ENCODE peak calls at places on chromosomes 6 and 20, in seven cellular contexts. N is neuronal stem cell, G is trophoblast cell, P is H9, M is IMR-90, V is H1, I is mesenchymal stem cell. H is an unnamed sample. For H3K79me1 and H3K4me1, the result is how much of the 10 kb centered on the place peaks cover.

GRCh38 chr20:37414636-37415035 is 68.7 kb downstream of the SRC start:
- DNase-seq in N (no peak), G (no peak), P (no peak), M (no peak), V (no peak), I (no peak), H (no peak)

GRCh38 chr6:37175332-37176267 is 5.6 kb downstream of the PIM1 start:
- DNase-seq in N (no peak), G (no peak), P (no peak), M (no peak), V (no peak), I (no peak), H (no peak)

GRCh38 chr6:82248233-82248735 is 740 bp upstream of the IBTK start:
- DNase-seq in N (no peak), G (peak), P (no peak), M (peak), V (no peak), I (peak), H (peak)

GRCh38 chr6:69868252-69868804 is 2.0 kb downstream of the COL19A1 start:
- DNase-seq in N (no peak), G (no peak), P (no peak), M (no peak), V (no peak), I (no peak), H (peak)

GRCh38 chr6:6605873-6606272 is 17.4 kb downstream of the LY86 start:
- DNase-seq in N (no peak), G (no peak), P (no peak), M (no peak), V (no peak), I (no peak), H (no peak)

GRCh38 chr6:11008821-11009220 is 35.3 kb downstream of the ELOVL2 start:
- DNase-seq in N (no peak), G (no peak), P (no peak), M (peak), V (no peak), I (peak), H (no peak)

GRCh38 chr20:11849976-11850670 is 67.6 kb upstream of the BTBD3 start:
- DNase-seq in N (no peak), G (no peak), P (no peak), M (peak), V (no peak), I (peak), H (no peak)

GRCh38 chr20:18284805-18285533 is 3.4 kb upstream of the ZNF133 start:
- DNase-seq in N (no peak), G (no peak), P (no peak), M (peak), V (no peak), I (peak), H (no peak)

GRCh38 chr6:10862361-10862760 is 19.5 kb downstream of the GCM2 start:
- DNase-seq in N (no peak), G (no peak), P (no peak), M (no peak), V (no peak), I (no peak), H (no peak)

GRCh38 chr6:13089296-13089994 is 238.9 kb downstream of the TBC1D7 start:
- DNase-seq in N (no peak), G (no peak), P (no peak), M (no peak), V (no peak), I (no peak), H (no peak)

GRCh38 chr6:106103728-106104109 is 17.6 kb downstream of the PRDM1 start:
- DNase-seq in N (no peak), G (no peak), P (no peak), M (no peak), V (no peak), I (no peak), H (peak)

GRCh38 chr6:123189805-123190204 is 193.8 kb downstream of the CLVS2 start:
- DNase-seq in N (no peak), G (peak), P (no peak), M (no peak), V (no peak), I (no peak), H (peak)

GRCh38 chr20:61929971-61930666 is 135.6 kb downstream of the TAF4 start:
- DNase-seq in N (no peak), G (no peak), P (no peak), M (no peak), V (no peak), I (no peak), H (peak)

GRCh38 chr6:44139351-44139743 is 12.0 kb downstream of the TMEM63B start:
- DNase-seq in N (no peak), G (no peak), P (no peak), M (no peak), V (no peak), I (no peak), H (no peak)

GRCh38 chr6:135904666-135905065 is 53.2 kb downstream of the PDE7B start:
- DNase-seq in N (no peak), G (no peak), P (no peak), M (peak), V (no peak), I (no peak), H (no peak)

GRCh38 chr20:62595491-62595890 is 46.8 kb upstream of the SLCO4A1 start:
- DNase-seq in N (no peak), G (no peak), P (no peak), M (peak), V (no peak), I (no peak), H (no peak)

GRCh38 chr20:11229772-11230171 is 556.0 kb upstream of the JAG1 start:
- DNase-seq in N (peak), G (peak), P (no peak), M (peak), V (no peak), I (peak), H (peak)

GRCh38 chr6:113560908-113561307 is 296.2 kb upstream of the MARCKS start:
- DNase-seq in N (no peak), G (no peak), P (no peak), M (peak), V (no peak), I (peak), H (no peak)

GRCh38 chr20:1441133-1441532 is 25.5 kb downstream of the NSFL1C start:
- DNase-seq in N (no peak), G (no peak), P (no peak), M (no peak), V (no peak), I (no peak), H (no peak)

GRCh38 chr6:77181749-77182148 is 281.5 kb downstream of the HTR1B start:
- DNase-seq in N (no peak), G (no peak), P (no peak), M (no peak), V (no peak), I (no peak), H (no peak)

GRCh38 chr6:130229645-130230044 is 6.9 kb upstream of the SAMD3 start:
- DNase-seq in N (no peak), G (no peak), P (no peak), M (no peak), V (no peak), I (no peak), H (no peak)

GRCh38 chr6:94130458-94130857 is 711.1 kb upstream of the EPHA7 start:
- DNase-seq in N (peak), G (no peak), P (no peak), M (no peak), V (no peak), I (no peak), H (no peak)

GRCh38 chr6:116265081-116265829 is 11.4 kb upstream of the TSPYL4 start:
- DNase-seq in N (no peak), G (no peak), P (no peak), M (peak), V (no peak), I (no peak), H (no peak)

GRCh38 chr20:58719971-58720371 is 27.4 kb downstream of the NPEPL1 start:
- DNase-seq in N (no peak), G (no peak), P (peak), M (no peak), V (no peak), I (no peak), H (no peak)

GRCh38 chr6:1618305-1619105 is 8.8 kb downstream of the FOXC1 start:
- DNase-seq in N (no peak), G (peak), P (no peak), M (no peak), V (no peak), I (no peak), H (peak)

GRCh38 chr6:49839162-49839561 is 27.2 kb downstream of the CRISP1 start:
- DNase-seq in N (no peak), G (no peak), P (no peak), M (no peak), V (no peak), I (no peak), H (no peak)

DNA sequence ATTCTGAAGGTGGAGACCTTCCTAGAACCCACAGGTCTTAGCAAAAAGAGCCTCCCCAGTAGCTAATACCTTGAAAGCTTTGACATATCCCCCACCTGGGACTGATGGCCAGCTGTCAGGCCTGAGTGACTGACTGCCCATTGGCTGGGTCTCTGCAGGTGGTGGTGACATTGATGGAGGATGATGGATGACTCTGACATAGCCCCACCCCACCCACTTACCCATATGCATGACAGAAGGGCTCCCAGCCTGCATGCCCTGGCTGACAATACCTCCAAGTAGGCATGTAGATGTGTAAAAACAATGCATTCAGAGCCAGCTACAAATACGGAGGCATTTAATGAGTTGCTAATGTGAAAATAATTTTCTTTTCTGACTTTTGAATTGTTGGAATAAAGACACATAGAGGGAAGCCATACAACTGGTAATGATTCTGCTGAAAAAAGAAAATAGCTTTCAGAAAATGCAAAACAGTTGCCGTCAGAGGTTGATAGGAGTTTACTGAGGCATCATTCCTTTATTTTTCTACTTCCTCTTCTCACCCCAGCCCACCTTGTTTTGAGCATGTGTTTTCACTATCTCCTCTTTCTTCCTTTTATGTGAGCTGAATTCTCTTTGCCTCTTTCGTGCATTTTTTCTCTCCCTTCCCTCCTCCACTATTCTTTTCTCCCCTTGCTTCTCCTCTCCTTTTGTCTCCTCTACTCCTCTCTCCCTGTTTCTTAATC is 70.6 kb downstream of the OLIG3 start:
- DNase-seq in N (no peak), G (no peak), P (peak), M (no peak), V (peak), I (no peak), H (peak)
- H3K9ac ChIP-seq in N (no peak), G (no peak), P (no peak), M (no peak), V (no peak), I (no peak), H (no peak)

GRCh38 chr6:148238713-148239112 is 103.9 kb upstream of the SASH1 start:
- DNase-seq in N (no peak), G (no peak), P (no peak), M (no peak), V (no peak), I (no peak), H (no peak)
- H3K79me1 ChIP-seq in N (under half), G (under half), P (under half), M (under half), V (under half), I (under half), H (under half)

DNA sequence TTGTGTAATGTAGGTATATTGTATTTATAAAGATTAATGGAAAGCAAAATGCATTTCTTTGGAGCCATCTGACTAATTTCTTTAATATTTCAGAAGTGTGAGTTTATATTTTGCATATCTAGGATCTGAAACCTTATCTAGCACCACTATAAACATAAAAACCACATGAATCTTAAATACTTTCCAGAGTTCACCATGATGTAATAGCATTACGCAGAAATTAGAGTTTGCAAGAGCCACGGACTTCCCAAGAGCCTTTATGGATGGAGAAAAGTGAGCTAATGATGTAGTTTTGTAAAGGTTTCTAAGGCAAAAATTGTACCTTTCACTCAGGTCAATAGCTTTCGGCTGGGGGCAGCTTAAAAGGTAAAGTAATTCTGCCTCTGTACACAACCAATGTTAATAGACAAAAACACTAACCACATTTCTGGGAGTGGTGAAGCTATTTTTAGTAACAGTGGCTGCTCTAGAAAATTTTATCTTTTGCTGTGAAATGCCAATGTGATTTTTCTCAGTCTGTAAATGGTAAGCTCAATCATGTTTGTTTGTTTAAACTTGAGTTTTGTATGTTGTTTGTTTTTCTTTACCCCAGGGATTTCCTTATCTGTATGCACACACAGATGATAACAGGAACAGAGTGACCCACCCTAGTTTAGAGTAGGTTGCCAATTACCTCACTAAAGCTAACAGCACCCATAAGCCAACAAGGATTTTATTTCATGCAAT is 80.5 kb downstream of the FILIP1 start:
- DNase-seq in N (no peak), G (no peak), P (no peak), M (peak), V (no peak), I (peak), H (peak)
- H3K4me1 ChIP-seq in N (under half), G (under half), P (under half), M (under half), V (under half), I (under half), H (under half)

GRCh38 chr20:22400440-22400839 is 183.9 kb downstream of the FOXA2 start:
- DNase-seq in N (no peak), G (no peak), P (no peak), M (no peak), V (no peak), I (no peak), H (no peak)

GRCh38 chr20:22404609-22405170 is 179.7 kb downstream of the FOXA2 start:
- DNase-seq in N (no peak), G (no peak), P (no peak), M (no peak), V (no peak), I (no peak), H (no peak)

GRCh38 chr20:22402550-22402949 is 181.8 kb downstream of the FOXA2 start:
- DNase-seq in N (no peak), G (no peak), P (no peak), M (no peak), V (no peak), I (no peak), H (no peak)

GRCh38 chr20:22403860-22404608 is 180.3 kb downstream of the FOXA2 start:
- DNase-seq in N (peak), G (no peak), P (no peak), M (no peak), V (no peak), I (peak), H (peak)

DNA sequence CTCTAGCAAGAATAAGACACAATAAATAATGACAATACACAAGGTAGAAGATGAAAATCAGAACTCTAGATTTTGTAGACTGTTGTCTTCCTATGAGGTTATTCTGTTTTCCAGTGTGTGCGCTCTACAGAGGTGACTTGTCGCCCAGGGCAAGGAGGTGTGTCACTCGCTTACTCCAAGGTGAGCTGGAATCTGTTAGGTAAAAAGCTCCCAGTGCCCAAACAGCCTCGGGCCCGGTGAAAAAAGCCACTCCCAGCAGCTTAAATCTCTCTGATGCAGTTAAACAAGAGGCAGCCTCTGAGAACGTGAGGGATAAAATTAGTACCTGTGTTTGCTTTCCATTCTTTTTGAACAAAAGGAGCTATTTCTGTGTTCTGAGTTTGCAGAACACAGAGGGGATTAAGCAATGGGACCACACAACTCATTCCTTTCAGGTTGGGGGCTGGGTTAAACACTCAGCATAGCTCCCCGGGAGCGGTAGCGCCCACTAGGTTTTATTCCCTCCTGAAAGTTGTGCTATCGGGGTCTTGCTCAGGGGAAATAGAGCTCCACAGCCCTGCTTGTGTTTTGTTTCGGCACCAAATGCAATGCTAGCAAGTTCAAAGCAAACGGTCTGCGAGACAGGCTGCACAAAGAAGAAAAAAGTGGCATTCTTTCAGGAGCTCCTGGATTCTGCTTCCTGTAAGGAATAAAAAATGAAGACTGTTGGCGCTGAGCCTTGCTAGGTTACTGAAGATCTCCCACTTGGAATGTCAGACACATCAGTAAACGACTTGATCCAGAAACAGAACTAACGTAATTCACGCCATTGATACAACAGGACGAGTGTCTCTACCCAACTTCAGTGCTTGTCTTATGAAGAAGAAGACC is 181.1 kb downstream of the FOXA2 start:
- DNase-seq in N (peak), G (no peak), P (no peak), M (no peak), V (no peak), I (peak), H (peak)
- H3K9ac ChIP-seq in N (no peak), G (no peak), P (no peak), M (no peak), V (no peak), I (peak), H (no peak)

GRCh38 chr6:92047886-92048285 is 1371.5 kb downstream of the EPHA7 start:
- DNase-seq in N (no peak), G (no peak), P (no peak), M (no peak), V (no peak), I (no peak), H (no peak)

GRCh38 chr6:92047152-92047551 is 1372.2 kb downstream of the EPHA7 start:
- DNase-seq in N (no peak), G (no peak), P (no peak), M (no peak), V (no peak), I (no peak), H (no peak)

GRCh38 chr6:92050216-92050615 is 1369.1 kb downstream of the EPHA7 start:
- DNase-seq in N (no peak), G (no peak), P (no peak), M (no peak), V (no peak), I (peak), H (peak)

DNA sequence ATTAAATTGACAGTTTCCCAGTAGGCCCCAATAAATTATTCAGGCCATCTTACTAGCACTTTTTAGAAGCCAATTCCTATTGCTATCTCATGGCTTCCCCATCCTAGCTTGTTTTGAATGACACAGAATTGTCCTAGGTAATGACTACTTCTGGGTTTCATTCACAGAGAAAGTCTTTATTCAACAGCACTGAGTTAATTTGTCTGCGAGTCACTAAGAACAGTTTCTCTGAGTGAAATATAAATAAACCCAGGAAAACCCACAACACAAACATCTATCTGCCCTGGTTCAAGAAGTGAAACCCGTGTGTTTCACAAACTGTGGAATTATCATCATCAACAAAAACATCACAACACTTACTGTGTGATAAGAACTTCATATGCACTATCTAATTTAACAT is 1366.8 kb downstream of the EPHA7 start:
- DNase-seq in N (no peak), G (no peak), P (no peak), M (no peak), V (no peak), I (peak), H (no peak)
- H3K79me1 ChIP-seq in N (under half), G (under half), P (under half), M (under half), V (under half), I (under half), H (under half)

DNA sequence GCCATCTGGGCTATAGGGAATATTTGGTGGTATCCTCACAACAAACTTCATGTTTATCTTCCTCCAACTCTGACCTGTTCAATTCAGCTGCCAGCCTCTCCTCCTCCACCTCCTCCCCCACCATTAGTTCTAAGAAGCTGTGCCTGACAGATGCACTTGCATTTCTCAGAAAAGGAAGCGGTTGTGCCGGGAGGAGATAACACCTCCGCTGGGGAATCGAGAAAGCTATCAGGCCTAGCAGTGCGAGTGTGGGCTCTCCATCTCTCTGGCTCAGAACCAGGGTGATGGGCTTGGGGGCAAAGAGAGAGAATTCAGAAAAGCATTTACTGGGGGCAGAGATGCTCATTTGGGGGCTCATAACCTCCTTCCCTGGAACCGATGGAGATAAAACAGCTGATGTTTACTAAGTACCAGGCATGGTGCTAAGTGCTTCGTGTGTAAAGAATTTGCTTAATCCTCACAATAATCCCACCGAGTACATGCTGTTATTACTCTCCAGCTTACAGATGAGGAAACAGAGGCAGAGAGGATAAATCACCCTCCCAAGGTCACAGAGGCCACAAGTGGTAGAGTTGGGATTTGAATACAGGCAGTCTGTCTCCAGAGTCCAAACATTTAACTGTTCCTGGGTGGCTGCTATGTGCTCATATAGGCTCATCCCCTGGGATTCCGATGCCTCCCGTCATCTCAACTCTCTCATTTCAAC is 38.3 kb downstream of the COX4I2 start:
- DNase-seq in N (no peak), G (no peak), P (no peak), M (peak), V (no peak), I (peak), H (peak)
- H3K4me1 ChIP-seq in N (under half), G (under half), P (under half), M (under half), V (under half), I (under half), H (under half)

GRCh38 chr6:108969776-108970175 is 121.6 kb downstream of the ARMC2 start:
- DNase-seq in N (no peak), G (no peak), P (no peak), M (no peak), V (no peak), I (no peak), H (no peak)
- H3K9ac ChIP-seq in N (no peak), G (no peak), P (no peak), M (no peak), V (no peak), I (no peak), H (no peak)

H was measured in mesendoderm.